ENCODE peak calls at places on chromosomes 4 and X, in nine cellular contexts. V is central memory CD4-positive, alpha-beta T cell; J is activated naive CD4-positive, alpha-beta T cell treated with anti-CD3 and anti-CD28 coated beads, Interleukin-2, amount 10 ng/mL, durations not matched to agents 7 days and 5 days; Z is SW480; E is NCI-H1105 treated with DMSO at 0.1 percent for 48 hours; P is retina; X is NCI-H226; F is HEK293T; M is sigmoid colon. Q is an unnamed sample.

GRCh38 chr4:140529434-140529833 is 5.5 kb downstream of the ELMOD2 start:
- DNase-seq in V (no peak), J (no peak), Z (no peak), E (no peak), P (no peak), X (no peak), F (no peak), M (no peak), Q (no peak)

GRCh38 chrX:13684361-13684760 is 4.6 kb upstream of the RAB9A start:
- DNase-seq in V (no peak), J (no peak), Z (no peak), E (no peak), P (no peak), X (no peak), F (no peak), M (no peak), Q (no peak)

GRCh38 chrX:152259150-152259549 is 120.8 kb upstream of the MAGEA10 start:
- DNase-seq in V (no peak), J (no peak), Z (no peak), E (no peak), P (no peak), X (no peak), F (no peak), M (no peak), Q (no peak)

GRCh38 chr4:123619895-123620294 is 223.3 kb downstream of the SPRY1 start:
- DNase-seq in V (no peak), J (no peak), Z (no peak), E (no peak), P (no peak), X (no peak), F (no peak), M (no peak), Q (no peak)

GRCh38 chrX:19017271-19017670 is 33.4 kb upstream of the PHKA2 start:
- DNase-seq in V (no peak), J (no peak), Z (peak; percentile 52), E (no peak), P (peak; percentile 19), X (no peak), F (peak; percentile 51), M (no peak), Q (no peak)

GRCh38 chrX:120499301-120500097 is 30.4 kb upstream of the LAMP2 start:
- DNase-seq in V (no peak), J (no peak), Z (no peak), E (no peak), P (no peak), X (no peak), F (no peak), M (no peak), Q (no peak)

GRCh38 chrX:25878806-25879205 is 259.3 kb upstream of the MAGEB18 start:
- DNase-seq in V (no peak), J (no peak), Z (no peak), E (no peak), P (no peak), X (no peak), F (no peak), M (no peak), Q (no peak)

GRCh38 chr4:185950891-185951290 is 118.1 kb upstream of the TLR3 start:
- DNase-seq in V (no peak), J (no peak), Z (no peak), E (no peak), P (no peak), X (no peak), F (no peak), M (no peak), Q (no peak)

GRCh38 chr4:152340818-152341217 is 195.1 kb downstream of the FBXW7 start:
- DNase-seq in V (no peak), J (no peak), Z (no peak), E (no peak), P (no peak), X (no peak), F (no peak), M (no peak), Q (no peak)

GRCh38 chrX:132564026-132564425 is 75.2 kb upstream of the MBNL3 start:
- DNase-seq in V (no peak), J (no peak), Z (no peak), E (no peak), P (no peak), X (peak; percentile 20), F (no peak), M (no peak), Q (no peak)

GRCh38 chr4:4801013-4801412 is 58.5 kb upstream of the MSX1 start:
- DNase-seq in V (no peak), J (no peak), Z (no peak), E (no peak), P (no peak), X (peak; percentile 66), F (no peak), M (no peak), Q (no peak)